ENCODE peak calls at places on chromosomes 5 and 9, in ten cellular contexts. J is stomach, L is endothelial cell of umbilical vein, U is uterus, K is body of pancreas, A is heart left ventricle, F is ovary, N is testis, H is transverse colon, Y is upper lobe of left lung. R is an unnamed sample.

GRCh38 chr5:53480474-53481353 is at the start of gene FST:
- DNase-seq in F (no peak), J (peak; percentile 25), L (peak; percentile 41), H (no peak), N (peak; percentile 32), Y (no peak), A (peak; percentile 22), U (peak; percentile 15), K (no peak), R (no peak)

GRCh38 chr9:99020786-99021436 is 77.2 kb downstream of the COL15A1 start:
- DNase-seq in H (no peak), F (no peak), A (no peak), U (no peak), N (no peak), J (no peak), K (no peak), L (no peak), Y (no peak), R (no peak)

GRCh38 chr5:159098285-159099048 is 1.2 kb downstream of the EBF1 start:
- DNase-seq in U (no peak), H (no peak), A (no peak), Y (no peak), J (no peak), F (no peak), K (no peak), L (no peak), N (no peak), R (no peak)

GRCh38 chr5:114237766-114238165 is 124.1 kb upstream of the KCNN2 start:
- DNase-seq in N (no peak), F (no peak), U (no peak), L (peak; percentile 30), A (no peak), H (no peak), Y (no peak), J (no peak), K (no peak), R (no peak)

GRCh38 chr5:160843240-160843639 is 8.8 kb downstream of the ATP10B start:
- DNase-seq in L (no peak), H (no peak), Y (no peak), J (no peak), K (no peak), A (no peak), N (no peak), F (no peak), U (no peak), R (no peak)

GRCh38 chr5:155629597-155629996 is 616.0 kb downstream of the KIF4B start:
- DNase-seq in L (no peak), H (no peak), K (no peak), N (no peak), A (no peak), J (no peak), Y (no peak), U (no peak), F (no peak), R (no peak)

GRCh38 chr5:55994502-55994997 is at the start of gene IL6ST:
- DNase-seq in Y (peak; percentile 76), H (peak; percentile 60), L (peak; percentile 83), U (no peak), N (no peak), A (no peak), K (peak; percentile 71), F (no peak), J (peak; percentile 71), R (peak; percentile 47)

GRCh38 chr9:4235951-4236804 is 63.7 kb downstream of the GLIS3 start:
- DNase-seq in N (no peak), A (no peak), L (no peak), U (no peak), Y (no peak), K (no peak), H (no peak), J (no peak), F (no peak), R (no peak)

GRCh38 chr9:91992636-91993035 is 42.6 kb upstream of the ROR2 start:
- DNase-seq in Y (no peak), F (no peak), K (no peak), U (no peak), A (no peak), J (no peak), L (no peak), H (no peak), N (no peak), R (no peak)

GRCh38 chr9:96057155-96057554 is 181.7 kb downstream of the ERCC6L2 start:
- DNase-seq in K (no peak), A (no peak), F (no peak), H (no peak), J (no peak), Y (no peak), L (no peak), U (no peak), N (no peak), R (no peak)

GRCh38 chr9:128276574-128277270 is 646 bp downstream of the SWI5 start:
- DNase-seq in H (no peak), F (peak; percentile 55), L (peak; percentile 54), U (peak; percentile 58), N (peak; percentile 38), J (no peak), K (peak; percentile 31), A (peak; percentile 43), Y (no peak), R (peak; percentile 37)

GRCh38 chr9:32581512-32582143 is 8.7 kb upstream of the NDUFB6 start:
- DNase-seq in K (peak; percentile 40), H (no peak), Y (no peak), J (no peak), F (no peak), A (no peak), N (peak; percentile 38), U (no peak), L (peak; percentile 73), R (no peak)

GRCh38 chr9:38423939-38424843 is at the start of gene IGFBPL1:
- DNase-seq in F (no peak), N (peak; percentile 74), U (no peak), J (no peak), H (no peak), Y (peak; percentile 15), L (peak; percentile 29), A (no peak), K (no peak), R (no peak)

GRCh38 chr9:128342971-128343680 is 2.8 kb downstream of the SLC27A4 start:
- DNase-seq in N (no peak), H (no peak), F (no peak), K (no peak), J (no peak), Y (no peak), U (no peak), A (no peak), L (no peak), R (no peak)

GRCh38 chr9:98326402-98327248 is 71.2 kb upstream of the TBC1D2 start:
- DNase-seq in H (no peak), K (no peak), U (no peak), L (no peak), A (no peak), J (no peak), Y (no peak), N (no peak), F (no peak), R (no peak)

GRCh38 chr9:34579819-34580185 is 9.7 kb downstream of the CNTFR start:
- DNase-seq in J (no peak), N (no peak), U (no peak), Y (no peak), F (no peak), A (no peak), K (no peak), H (no peak), L (no peak), R (no peak)
- H3K27me3 ChIP-seq in J (no peaks in the 10 kb centered on the region), N (no peaks in the 10 kb centered on the region), U (no peaks in the 10 kb centered on the region), Y (peaks cover 9% of the 10 kb centered on the region), F (no peaks in the 10 kb centered on the region), A (peaks cover 15% of the 10 kb centered on the region), K (no peaks in the 10 kb centered on the region), H (peaks cover 64% of the 10 kb centered on the region), L (peaks cover 69% of the 10 kb centered on the region), R (peaks cover 30% of the 10 kb centered on the region)

DNA sequence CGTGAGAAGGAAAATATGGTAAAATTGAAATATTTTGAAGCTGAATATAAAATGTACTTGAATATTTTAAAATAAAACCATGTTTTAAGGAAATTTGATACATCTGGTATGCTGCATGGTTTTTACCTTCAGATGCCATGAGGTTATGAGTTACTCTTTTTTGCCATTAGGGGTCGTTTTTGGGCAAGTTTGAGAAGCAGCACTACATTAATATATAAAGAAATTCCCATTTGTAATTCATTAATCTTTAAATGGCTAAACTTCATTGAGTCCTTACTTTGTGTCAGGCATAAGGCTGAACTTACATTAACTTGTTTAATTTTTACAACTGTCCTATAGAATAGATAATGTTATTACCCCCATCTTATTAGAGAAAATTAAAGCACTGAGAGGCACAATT is 152.3 kb downstream of the KDM4C start:
- DNase-seq in A (no peak), N (no peak), F (no peak), U (no peak), L (peak; percentile 17), Y (no peak), J (no peak), K (no peak), H (no peak), R (no peak)
- TF ChIP-seq CTCF in A (peak; percentile 21), N (no peak), F (no peak), U (no peak), L (peak; percentile 21), Y (no peak), J (peak; percentile 18), K (peak; percentile 31), H (peak; percentile 9), R (no peak)

DNA sequence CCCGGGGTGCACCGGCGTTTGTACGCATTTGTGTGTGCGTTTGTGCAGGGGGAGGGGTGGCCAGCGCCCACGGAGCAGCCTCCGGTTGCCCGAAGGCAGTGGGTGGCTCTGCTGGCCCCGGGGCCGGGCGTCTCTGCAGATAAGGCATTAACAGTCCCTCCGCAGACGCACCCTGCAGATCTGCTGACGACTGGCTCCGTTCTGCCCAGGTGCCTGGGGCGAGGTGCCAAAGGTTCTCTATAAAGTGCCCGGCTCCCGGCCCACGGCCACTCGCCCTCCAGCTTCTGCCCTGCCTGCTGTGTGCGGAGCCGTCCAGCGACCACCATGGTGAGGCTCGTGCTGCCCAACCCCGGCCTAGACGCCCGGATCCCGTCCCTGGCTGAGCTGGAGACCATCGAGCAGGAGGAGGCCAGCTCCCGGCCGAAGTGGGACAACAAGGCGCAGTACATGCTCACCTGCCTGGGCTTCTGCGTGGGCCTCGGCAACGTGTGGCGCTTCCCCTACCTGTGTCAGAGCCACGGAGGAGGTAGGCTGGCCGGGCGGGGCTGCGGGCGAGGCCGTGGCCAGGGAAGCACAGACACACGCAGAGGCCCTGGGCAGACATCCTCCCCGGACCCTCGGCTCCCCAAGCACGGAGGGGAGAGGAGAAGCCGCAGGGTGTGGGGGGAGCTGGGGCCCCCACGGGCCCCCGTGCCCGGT is at the start of gene SLC6A19:
- DNase-seq in K (no peak), Y (no peak), N (no peak), U (no peak), L (no peak), F (no peak), A (no peak), H (no peak), J (peak; percentile 63), R (no peak)
- TF ChIP-seq POLR2A in K (no peak), Y (no peak), N (no peak), U (no peak), L (no peak), F (no peak), A (no peak), H (peak; percentile 65), J (no peak), R (no peak)

DNA sequence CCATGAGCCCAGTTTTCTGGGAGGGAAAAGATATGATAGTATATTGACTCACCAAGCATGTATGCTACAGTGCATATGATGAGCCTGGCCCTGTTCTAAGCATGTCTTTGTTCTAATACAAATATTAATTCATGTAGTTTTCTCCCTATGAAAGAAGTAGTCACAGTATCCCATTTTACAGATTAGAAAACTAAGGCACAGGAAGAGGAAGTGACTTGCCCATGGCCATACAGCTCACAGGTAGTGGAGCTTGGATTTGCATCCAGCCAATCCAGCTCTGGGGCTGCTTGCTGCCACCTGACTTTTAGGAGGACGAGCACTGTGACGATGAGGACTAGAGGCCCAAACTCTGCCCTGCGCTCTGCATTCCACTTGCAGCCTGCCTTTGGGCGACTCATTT is 76.4 kb downstream of the AK8 start:
- DNase-seq in K (no peak), J (no peak), A (no peak), U (no peak), L (no peak), N (no peak), H (no peak), Y (no peak), F (no peak), R (no peak)
- H3K27me3 ChIP-seq in K (no peaks in the 10 kb centered on the region), J (no peaks in the 10 kb centered on the region), A (no peaks in the 10 kb centered on the region), U (no peaks in the 10 kb centered on the region), L (peaks cover 12% of the 10 kb centered on the region), N (no peaks in the 10 kb centered on the region), H (peaks cover 39% of the 10 kb centered on the region), Y (no peaks in the 10 kb centered on the region), F (no peaks in the 10 kb centered on the region), R (no peaks in the 10 kb centered on the region)